ENCODE peak calls at places on chromosomes 4 and X, in four cellular contexts. One of them, this sample, is unnamed.

GRCh38 chr4:15689540-15689939 is 7.9 kb downstream of the FAM200B start:
- DNase-seq in K562: no peak
- DNase-seq in HepG2: no peak
- DNase-seq in H1: no peak
- DNase-seq in this sample: no peak

GRCh38 chr4:92186239-92186638 is 117.5 kb upstream of the GRID2 start:
- DNase-seq in K562: peak; percentile 7
- DNase-seq in HepG2: no peak
- DNase-seq in H1: no peak
- DNase-seq in this sample: no peak

GRCh38 chr4:71338846-71339593 is at the start of gene SLC4A4:
- DNase-seq in K562: no peak
- DNase-seq in HepG2: no peak
- DNase-seq in H1: no peak
- DNase-seq in this sample: peak; percentile 70

GRCh38 chr4:109559983-109560686 is at the start of gene MCUB:
- DNase-seq in K562: peak; percentile 69
- DNase-seq in HepG2: peak; percentile 69
- DNase-seq in H1: peak; percentile 84
- DNase-seq in this sample: peak; percentile 49

GRCh38 chr4:185576918-185577591 is 41.7 kb upstream of the PDLIM3 start:
- DNase-seq in K562: no peak
- DNase-seq in HepG2: no peak
- DNase-seq in H1: no peak
- DNase-seq in this sample: no peak

GRCh38 chrX:139194571-139195280 is 335.8 kb upstream of the F9 start:
- DNase-seq in K562: peak; percentile 48
- DNase-seq in HepG2: no peak
- DNase-seq in H1: no peak
- DNase-seq in this sample: no peak

GRCh38 chr4:86357608-86358007 is 2.2 kb downstream of the MAPK10 start:
- DNase-seq in K562: no peak
- DNase-seq in HepG2: no peak
- DNase-seq in H1: no peak
- DNase-seq in this sample: no peak

GRCh38 chrX:54358424-54359211 is 772 bp upstream of the WNK3 start:
- DNase-seq in K562: no peak
- DNase-seq in HepG2: no peak
- DNase-seq in H1: peak; percentile 81
- DNase-seq in this sample: no peak

GRCh38 chrX:12956704-12957541 is 18.0 kb upstream of the TMSB4X start:
- DNase-seq in K562: peak; percentile 44
- DNase-seq in HepG2: no peak
- DNase-seq in H1: no peak
- DNase-seq in this sample: peak; percentile 91

GRCh38 chr4:83340692-83341343 is 6.2 kb upstream of the HPSE start:
- DNase-seq in K562: no peak
- DNase-seq in HepG2: no peak
- DNase-seq in H1: no peak
- DNase-seq in this sample: no peak

GRCh38 chr4:99117876-99118693 is 26.0 kb downstream of the ADH4 start:
- DNase-seq in K562: no peak
- DNase-seq in HepG2: peak; percentile 7
- DNase-seq in H1: no peak
- DNase-seq in this sample: no peak

GRCh38 chrX:19514791-19515614 is at the start of gene MAP3K15:
- DNase-seq in K562: peak; percentile 31
- DNase-seq in HepG2: peak; percentile 13
- DNase-seq in H1: peak; percentile 56
- DNase-seq in this sample: no peak

GRCh38 chrX:153999359-154000037 is 20.2 kb downstream of the IRAK1 start:
- DNase-seq in K562: no peak
- DNase-seq in HepG2: no peak
- DNase-seq in H1: no peak
- DNase-seq in this sample: no peak

DNA sequence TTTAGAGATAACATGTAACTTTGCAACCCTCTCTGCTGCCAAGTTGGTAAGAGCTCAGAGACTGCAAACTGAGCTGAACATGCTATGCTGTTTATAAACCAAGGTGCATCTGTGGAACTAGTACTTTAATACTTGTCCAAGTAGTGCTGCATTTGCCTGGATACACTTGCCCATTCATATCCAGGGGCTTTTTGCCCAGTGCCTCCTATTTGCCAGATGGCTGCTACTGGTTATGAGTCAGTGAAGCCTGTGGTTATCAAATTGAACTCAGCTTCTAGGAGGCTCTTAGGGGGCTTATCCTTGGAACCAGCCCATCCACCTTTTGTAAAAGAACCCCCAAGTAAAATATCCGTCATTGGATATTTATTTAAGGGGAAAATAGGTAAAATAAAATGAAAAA is 79.6 kb downstream of the AFF2 start:
- DNase-seq in K562: no peak
- DNase-seq in HepG2: no peak
- DNase-seq in H1: no peak
- DNase-seq in this sample: no peak
- TF ChIP-seq ATF2 in K562: no peak
- TF ChIP-seq ATF2 in HepG2: no peak
- TF ChIP-seq ATF2 in H1: no peak
- TF ChIP-seq ATF2 in this sample: no peak

DNA sequence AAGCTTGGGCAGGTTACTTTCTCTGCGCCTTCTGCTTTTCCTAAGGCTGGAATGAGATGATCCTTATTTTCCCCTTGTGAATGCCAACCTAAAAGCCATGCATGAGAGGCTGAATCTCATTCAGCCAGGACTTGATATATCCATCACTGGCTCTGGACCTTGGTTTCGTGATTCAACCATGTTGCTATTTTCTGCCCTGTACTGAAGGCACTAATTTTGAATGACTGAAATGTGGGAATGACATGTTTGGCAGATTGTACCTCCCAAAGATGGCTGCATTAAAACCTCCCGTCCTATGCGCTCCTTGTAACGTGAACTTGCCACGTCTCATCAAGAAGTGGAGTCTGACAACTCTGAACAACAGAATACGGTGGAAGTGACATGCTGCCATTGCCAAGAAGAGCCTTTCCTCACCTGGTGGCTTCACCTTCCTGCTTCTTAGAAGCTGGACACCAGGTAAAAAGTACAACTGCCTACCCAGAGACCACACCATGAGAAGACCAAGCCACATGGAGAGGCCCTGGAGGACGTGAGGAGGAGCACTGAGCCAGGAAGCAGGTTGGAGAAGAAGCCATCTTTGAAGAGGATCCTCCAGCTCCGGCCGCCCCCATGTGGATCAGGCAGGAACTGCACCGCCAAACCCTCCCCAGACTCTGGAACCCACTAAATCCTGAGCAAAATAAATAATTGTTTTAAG is 174.5 kb downstream of the NSUN7 start:
- DNase-seq in K562: peak; percentile 80
- DNase-seq in HepG2: peak; percentile 28
- DNase-seq in H1: peak; percentile 93
- DNase-seq in this sample: peak; percentile 12
- TF ChIP-seq GABPA in K562: no peak
- TF ChIP-seq GABPA in HepG2: no peak
- TF ChIP-seq GABPA in H1: no peak
- TF ChIP-seq GABPA in this sample: no peak

GRCh38 chrX:100615015-100615414 is 21.6 kb downstream of the TSPAN6 start:
- DNase-seq in K562: no peak
- DNase-seq in HepG2: peak; percentile 57
- DNase-seq in H1: no peak
- DNase-seq in this sample: peak; percentile 32
- TF ChIP-seq ATF2 in K562: no peak
- TF ChIP-seq ATF2 in HepG2: no peak
- TF ChIP-seq ATF2 in H1: no peak
- TF ChIP-seq ATF2 in this sample: peak; percentile 26

GRCh38 chr4:153367092-153367491 is 22.6 kb downstream of the MND1 start:
- DNase-seq in K562: no peak
- DNase-seq in HepG2: no peak
- DNase-seq in H1: no peak
- DNase-seq in this sample: no peak

GRCh38 chr4:153365003-153365402 is 20.5 kb downstream of the MND1 start:
- DNase-seq in K562: no peak
- DNase-seq in HepG2: no peak
- DNase-seq in H1: no peak
- DNase-seq in this sample: no peak

GRCh38 chr4:153362184-153362583 is 17.7 kb downstream of the MND1 start:
- DNase-seq in K562: peak; percentile 48
- DNase-seq in HepG2: no peak
- DNase-seq in H1: no peak
- DNase-seq in this sample: no peak

GRCh38 chr4:153364061-153364460 is 19.6 kb downstream of the MND1 start:
- DNase-seq in K562: no peak
- DNase-seq in HepG2: no peak
- DNase-seq in H1: no peak
- DNase-seq in this sample: no peak
- TF ChIP-seq GABPA in K562: no peak
- TF ChIP-seq GABPA in HepG2: no peak
- TF ChIP-seq GABPA in H1: no peak
- TF ChIP-seq GABPA in this sample: no peak

GRCh38 chr4:3299122-3299521 is 6.3 kb downstream of the RGS12 start:
- DNase-seq in K562: no peak
- DNase-seq in HepG2: no peak
- DNase-seq in H1: no peak
- DNase-seq in this sample: no peak

GRCh38 chr4:3299538-3300197 is 6.8 kb downstream of the RGS12 start:
- DNase-seq in K562: no peak
- DNase-seq in HepG2: no peak
- DNase-seq in H1: no peak
- DNase-seq in this sample: no peak

GRCh38 chr4:3295837-3296624 is 3.2 kb downstream of the RGS12 start:
- DNase-seq in K562: no peak
- DNase-seq in HepG2: no peak
- DNase-seq in H1: peak; percentile 20
- DNase-seq in this sample: no peak

GRCh38 chr4:3296651-3297050 is 3.8 kb downstream of the RGS12 start:
- DNase-seq in K562: no peak
- DNase-seq in HepG2: no peak
- DNase-seq in H1: no peak
- DNase-seq in this sample: no peak

DNA sequence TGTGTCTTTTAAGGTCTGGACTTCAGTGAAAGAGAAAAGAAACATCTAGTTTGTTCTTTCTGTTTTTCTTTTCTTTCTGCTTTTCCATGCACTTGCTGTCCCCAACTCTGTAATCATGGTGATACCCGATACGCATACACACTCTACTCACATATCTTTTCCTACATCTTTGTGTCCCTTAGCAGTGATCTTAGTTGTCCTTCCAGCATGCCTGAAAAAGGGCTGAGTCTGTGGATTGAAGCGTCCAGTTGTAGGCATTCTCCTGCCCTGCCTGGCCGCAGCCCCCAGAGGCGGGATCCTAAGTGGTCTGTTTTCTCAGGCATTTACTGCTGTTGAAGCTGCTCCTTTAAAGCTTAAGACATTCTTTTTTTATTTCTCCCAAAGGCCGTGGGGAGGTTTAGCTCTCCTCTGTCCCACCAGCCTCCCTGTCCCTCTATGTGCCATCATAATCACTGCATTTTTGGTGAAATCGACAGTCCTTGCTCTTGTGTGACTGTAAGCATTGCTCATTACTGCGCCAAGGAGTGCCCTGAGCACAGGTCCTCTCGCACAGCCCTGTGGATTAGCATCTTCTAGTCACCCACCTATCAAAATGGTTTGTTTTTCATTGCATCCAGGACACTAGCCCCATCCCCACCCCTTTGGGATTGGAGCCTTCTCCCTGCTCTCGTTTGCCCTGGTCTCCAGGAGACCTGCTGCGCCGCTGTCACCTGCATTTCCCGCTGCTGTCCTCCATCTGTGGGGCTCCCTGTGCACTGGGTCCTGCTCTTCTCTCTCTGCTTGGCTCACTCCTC is 4.4 kb downstream of the RGS12 start:
- DNase-seq in K562: no peak
- DNase-seq in HepG2: no peak
- DNase-seq in H1: peak; percentile 42
- DNase-seq in this sample: no peak
- TF ChIP-seq ATF2 in K562: no peak
- TF ChIP-seq ATF2 in HepG2: no peak
- TF ChIP-seq ATF2 in H1: no peak
- TF ChIP-seq ATF2 in this sample: no peak

DNA sequence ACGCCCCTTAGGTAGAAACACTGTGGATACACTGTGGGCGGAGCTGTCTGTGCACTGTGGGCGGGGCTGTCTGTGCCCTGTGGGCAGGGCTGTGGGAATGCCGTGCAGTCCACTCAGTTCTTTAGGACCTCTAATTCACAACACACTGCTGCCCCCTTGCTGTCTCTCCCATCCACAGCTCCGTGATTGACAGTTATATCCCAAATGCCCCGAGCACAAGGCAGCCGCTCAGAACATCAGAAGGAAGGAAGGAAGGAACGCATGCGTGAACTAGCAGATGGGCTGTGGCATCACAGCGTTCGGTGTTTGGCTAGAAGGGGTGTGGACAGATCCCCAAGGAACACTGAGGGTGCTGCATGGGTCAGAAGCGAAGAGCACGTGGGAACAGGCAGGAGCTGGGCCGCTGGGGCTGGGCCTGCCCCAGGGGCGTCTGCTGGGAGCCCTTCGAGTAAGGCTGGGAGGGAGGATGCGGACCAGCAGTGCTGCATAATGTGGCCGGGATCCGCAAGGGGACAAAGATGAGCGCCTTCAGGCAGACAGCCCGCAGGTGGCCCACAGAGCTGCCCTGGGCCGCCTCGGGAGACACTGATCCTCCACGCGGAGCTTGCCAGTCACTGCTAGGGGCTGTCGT is 29.8 kb downstream of the ACOX3 start:
- DNase-seq in K562: peak; percentile 86
- DNase-seq in HepG2: peak; percentile 80
- DNase-seq in H1: peak; percentile 85
- DNase-seq in this sample: no peak
- TF ChIP-seq GABPA in K562: no peak
- TF ChIP-seq GABPA in HepG2: no peak
- TF ChIP-seq GABPA in H1: no peak
- TF ChIP-seq GABPA in this sample: no peak

GRCh38 chr4:89539374-89539773 is 231.8 kb upstream of the GPRIN3 start:
- DNase-seq in K562: no peak
- DNase-seq in HepG2: no peak
- DNase-seq in H1: no peak
- DNase-seq in this sample: no peak
- TF ChIP-seq ATF2 in K562: no peak
- TF ChIP-seq ATF2 in HepG2: no peak
- TF ChIP-seq ATF2 in H1: no peak
- TF ChIP-seq ATF2 in this sample: no peak

This sample was measured in GM12878.